ENCODE peak calls at places on chromosomes 13 and 19, in eight cellular contexts. L, J, P, W, G, Y, C and S are unnamed samples.

GRCh38 chr13:93169980-93170379 is 56.6 kb upstream of the GPC6 start:
- DNase-seq in L (peak; percentile 40), J (no peak), P (no peak), W (no peak), G (no peak), Y (no peak), C (no peak), S (no peak)

GRCh38 chr19:39874404-39874803 is 28.2 kb upstream of the FBL start:
- DNase-seq in L (no peak), J (no peak), P (no peak), W (no peak), G (no peak), Y (no peak), C (no peak), S (no peak)

GRCh38 chr13:35107535-35107934 is 165.5 kb downstream of the NBEA start:
- DNase-seq in L (no peak), J (no peak), P (no peak), W (no peak), G (no peak), Y (no peak), C (no peak), S (no peak)

GRCh38 chr13:33351324-33351723 is 65.8 kb upstream of the STARD13 start:
- DNase-seq in L (peak; percentile 25), J (no peak), P (no peak), W (no peak), G (no peak), Y (no peak), C (no peak), S (no peak)

GRCh38 chr13:40247845-40248244 is 418.6 kb downstream of the FOXO1 start:
- DNase-seq in L (no peak), J (no peak), P (no peak), W (no peak), G (no peak), Y (no peak), C (no peak), S (no peak)

GRCh38 chr13:36819811-36820140 is 754 bp downstream of the RFXAP start:
- DNase-seq in L (peak; percentile 9), J (no peak), P (peak; percentile 61), W (no peak), G (no peak), Y (no peak), C (peak; percentile 32), S (no peak)

GRCh38 chr19:44710483-44710882 is 11.5 kb downstream of the CEACAM16 start:
- DNase-seq in L (no peak), J (no peak), P (no peak), W (no peak), G (no peak), Y (no peak), C (no peak), S (no peak)

GRCh38 chr19:7743425-7743841 is 3.9 kb downstream of the CD209 start:
- DNase-seq in L (no peak), J (no peak), P (no peak), W (no peak), G (no peak), Y (no peak), C (no peak), S (no peak)

GRCh38 chr13:20696073-20696472 is 7.4 kb upstream of the IL17D start:
- DNase-seq in L (no peak), J (no peak), P (no peak), W (no peak), G (no peak), Y (no peak), C (no peak), S (no peak)